ENCODE peak calls at places on chromosome 18, in six cellular contexts. I is ELR, T is ovary, E is Peyer's patch, A is GM13977, D is T1000. G is an unnamed sample.

GRCh38 chr18:10690376-10690775 is 164.5 kb downstream of the NAPG start:
- DNase-seq in I (no peak), T (no peak), E (no peak), A (no peak), D (no peak), G (no peak)

GRCh38 chr18:76441002-76441667 is 53.9 kb downstream of the ZNF516 start:
- DNase-seq in I (no peak), T (no peak), E (no peak), A (no peak), D (no peak), G (no peak)

GRCh38 chr18:54608008-54608642 is 17.1 kb downstream of the DYNAP start:
- DNase-seq in I (peak; percentile 28), T (no peak), E (no peak), A (no peak), D (no peak), G (no peak)

GRCh38 chr18:7520200-7520780 is 46.8 kb upstream of the PTPRM start:
- DNase-seq in I (no peak), T (no peak), E (no peak), A (no peak), D (no peak), G (no peak)

GRCh38 chr18:76426738-76427305 is 68.2 kb downstream of the ZNF516 start:
- DNase-seq in I (peak; percentile 55), T (peak; percentile 68), E (no peak), A (no peak), D (no peak), G (no peak)

GRCh38 chr18:13524054-13524453 is 202.3 kb downstream of the FAM210A start:
- DNase-seq in I (no peak), T (no peak), E (no peak), A (no peak), D (no peak), G (no peak)

GRCh38 chr18:58045265-58046086 is 1.4 kb downstream of the NEDD4L start:
- DNase-seq in I (peak; percentile 57), T (peak; percentile 40), E (peak; percentile 82), A (peak; percentile 26), D (no peak), G (no peak)

GRCh38 chr18:54852780-54853675 is 24.8 kb downstream of the RAB27B start:
- DNase-seq in I (no peak), T (no peak), E (no peak), A (no peak), D (no peak), G (no peak)